ENCODE peak calls at places on chromosomes 13 and 19, in nine cellular contexts. K is ovary, R is AG04450, A is brain microvascular endothelial cell, W is uterus, I is heart left ventricle, G is transverse colon, F is small intestine, Y is suprapubic skin. C is an unnamed sample.

GRCh38 chr19:46378268-46378667 is 31.4 kb downstream of the PPP5C start:
- DNase-seq in R (no peak), Y (no peak), F (no peak), K (no peak), I (no peak), A (peak; percentile 27), G (no peak), W (no peak), C (no peak)

GRCh38 chr13:94967183-94968039 is 255.1 kb upstream of the SOX21 start:
- DNase-seq in R (no peak), F (no peak), W (no peak), G (no peak), A (no peak), Y (no peak), I (no peak), K (no peak), C (no peak)

GRCh38 chr13:100707818-100708740 is 33.5 kb upstream of the TMTC4 start:
- DNase-seq in A (no peak), K (no peak), G (no peak), W (no peak), Y (no peak), F (no peak), R (no peak), I (no peak), C (no peak)

GRCh38 chr13:94660695-94661324 is 51.5 kb downstream of the SOX21 start:
- DNase-seq in K (no peak), F (peak; percentile 28), R (no peak), A (peak; percentile 27), G (no peak), W (no peak), I (no peak), Y (no peak), C (no peak)

GRCh38 chr13:43879323-43880181 is at the start of the genes CCDC122 and LACC1:
- DNase-seq in R (peak; percentile 54), K (peak; percentile 77), F (peak; percentile 83), A (peak; percentile 76), G (peak; percentile 88), W (peak; percentile 78), Y (peak; percentile 91), I (peak; percentile 90), C (peak; percentile 92)

GRCh38 chr19:4980838-4981680 is 12.1 kb downstream of the KDM4B start:
- DNase-seq in Y (no peak), I (no peak), R (no peak), W (no peak), K (no peak), F (no peak), G (no peak), A (no peak), C (no peak)

GRCh38 chr13:95834134-95834765 is 157.3 kb downstream of the DNAJC3 start:
- DNase-seq in A (peak; percentile 49), I (peak; percentile 40), W (peak; percentile 68), Y (no peak), R (peak; percentile 15), G (peak; percentile 64), F (peak; percentile 67), K (peak; percentile 70), C (peak; percentile 57)

GRCh38 chr13:36418022-36418805 is 14.1 kb upstream of the CCNA1 start:
- DNase-seq in R (no peak), F (peak; percentile 14), K (no peak), W (no peak), Y (no peak), A (peak; percentile 64), G (no peak), I (no peak), C (no peak)

GRCh38 chr19:55635334-55635717 is 5.5 kb upstream of the ZNF580 start:
- DNase-seq in K (no peak), A (no peak), F (no peak), W (no peak), G (no peak), R (no peak), I (no peak), Y (no peak), C (no peak)

GRCh38 chr13:108830916-108831315 is 201.5 kb downstream of the MYO16 start:
- DNase-seq in F (no peak), I (no peak), Y (no peak), G (no peak), R (no peak), W (no peak), A (no peak), K (no peak), C (no peak)

GRCh38 chr19:23002690-23003422 is at the start of gene ZNF728:
- DNase-seq in G (peak; percentile 25), Y (peak; percentile 83), R (no peak), W (peak; percentile 74), A (no peak), I (peak; percentile 94), F (no peak), K (peak; percentile 66), C (peak; percentile 46)

GRCh38 chr19:12350890-12351197 is 14.6 kb downstream of the ZNF442 start:
- DNase-seq in K (no peak), I (no peak), F (no peak), G (no peak), A (no peak), W (no peak), Y (no peak), R (no peak), C (no peak)

GRCh38 chr19:38665950-38666661 is 18.7 kb downstream of the ACTN4 start:
- DNase-seq in I (peak; percentile 82), K (peak; percentile 68), G (peak; percentile 57), Y (no peak), W (peak; percentile 79), R (no peak), F (no peak), A (no peak), C (peak; percentile 88)

DNA sequence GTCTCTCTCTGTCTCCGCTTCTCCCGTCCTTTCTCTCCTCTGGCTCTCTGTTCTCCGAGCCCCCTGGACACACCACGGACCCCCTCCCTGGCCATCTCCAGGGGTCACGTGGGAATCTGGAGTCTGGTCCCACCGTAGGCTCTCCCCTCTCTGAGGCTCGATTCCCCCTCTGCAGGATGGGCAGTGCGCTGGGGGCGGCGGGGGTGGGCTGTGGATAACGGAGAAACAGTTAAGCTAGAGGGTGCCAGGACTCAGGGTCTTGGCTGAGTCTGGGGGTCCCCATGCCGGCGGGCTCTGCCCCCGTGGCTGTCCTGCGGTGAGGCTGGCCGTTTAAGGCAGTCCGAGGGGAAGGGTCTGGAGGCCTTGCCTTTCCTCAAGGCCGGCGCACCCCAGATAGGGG is 462 bp upstream of the MEIS3 start:
- DNase-seq in Y (no peak), K (no peak), G (no peak), W (no peak), F (no peak), A (no peak), R (no peak), I (no peak), C (no peak)
- H3K27me3 ChIP-seq in Y (peaks cover 100% of the 10 kb centered on the region), K (no peaks in the 10 kb centered on the region), G (peaks cover 93% of the 10 kb centered on the region), W (no peaks in the 10 kb centered on the region), F (peaks cover 7% of the 10 kb centered on the region), A (peaks cover 70% of the 10 kb centered on the region), R (peaks cover 47% of the 10 kb centered on the region), I (peaks cover 81% of the 10 kb centered on the region), C (peaks cover 59% of the 10 kb centered on the region)

DNA sequence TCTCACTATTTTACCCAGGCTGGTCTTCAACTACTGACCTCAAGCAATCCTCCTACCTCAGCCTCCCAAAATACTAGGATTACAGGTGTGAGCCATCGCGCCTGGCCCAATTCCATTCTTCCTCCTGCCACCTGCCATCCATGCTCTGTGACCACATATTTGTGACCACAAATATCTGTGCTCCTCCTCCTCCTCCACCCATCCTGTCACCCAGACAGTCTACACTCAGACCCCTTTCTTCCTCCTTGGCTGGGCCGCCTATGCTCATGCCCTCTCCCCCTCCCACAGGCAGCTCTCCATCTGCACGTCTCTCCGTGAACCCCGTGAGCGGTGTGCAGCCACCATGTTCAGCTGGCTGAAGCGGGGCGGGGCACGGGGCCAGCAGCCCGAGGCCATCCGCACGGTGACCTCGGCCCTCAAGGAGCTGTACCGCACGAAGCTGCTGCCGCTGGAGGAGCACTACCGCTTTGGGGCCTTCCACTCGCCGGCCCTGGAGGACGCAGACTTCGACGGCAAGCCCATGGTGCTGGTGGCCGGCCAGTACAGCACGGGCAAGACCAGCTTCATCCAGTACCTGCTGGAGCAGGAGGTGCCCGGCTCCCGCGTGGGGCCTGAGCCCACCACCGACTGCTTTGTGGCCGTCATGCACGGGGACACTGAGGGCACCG is 3.2 kb downstream of the EHD2 start:
- DNase-seq in K (no peak), A (no peak), Y (no peak), I (no peak), R (no peak), W (no peak), G (no peak), F (no peak), C (peak; percentile 77)
- H3K4me3 ChIP-seq in K (no peak overlapping the region), A (no peak overlapping the region), Y (peak overlapping the region; percentile 31), I (peak overlapping the region; percentile 73), R (peak overlapping the region; percentile 20), W (no peak overlapping the region), G (no peak overlapping the region), F (no peak overlapping the region), C (no peak overlapping the region)

GRCh38 chr19:13600802-13601201 is 94.5 kb upstream of the CACNA1A start:
- DNase-seq in Y (no peak), R (no peak), W (no peak), G (no peak), A (no peak), F (no peak), K (no peak), I (no peak), C (no peak)
- H3K27me3 ChIP-seq in Y (peaks cover 8% of the 10 kb centered on the region), R (no peaks in the 10 kb centered on the region), W (no peaks in the 10 kb centered on the region), G (peaks cover 8% of the 10 kb centered on the region), A (no peaks in the 10 kb centered on the region), F (no peaks in the 10 kb centered on the region), K (no peaks in the 10 kb centered on the region), I (peaks cover 38% of the 10 kb centered on the region), C (no peaks in the 10 kb centered on the region)

DNA sequence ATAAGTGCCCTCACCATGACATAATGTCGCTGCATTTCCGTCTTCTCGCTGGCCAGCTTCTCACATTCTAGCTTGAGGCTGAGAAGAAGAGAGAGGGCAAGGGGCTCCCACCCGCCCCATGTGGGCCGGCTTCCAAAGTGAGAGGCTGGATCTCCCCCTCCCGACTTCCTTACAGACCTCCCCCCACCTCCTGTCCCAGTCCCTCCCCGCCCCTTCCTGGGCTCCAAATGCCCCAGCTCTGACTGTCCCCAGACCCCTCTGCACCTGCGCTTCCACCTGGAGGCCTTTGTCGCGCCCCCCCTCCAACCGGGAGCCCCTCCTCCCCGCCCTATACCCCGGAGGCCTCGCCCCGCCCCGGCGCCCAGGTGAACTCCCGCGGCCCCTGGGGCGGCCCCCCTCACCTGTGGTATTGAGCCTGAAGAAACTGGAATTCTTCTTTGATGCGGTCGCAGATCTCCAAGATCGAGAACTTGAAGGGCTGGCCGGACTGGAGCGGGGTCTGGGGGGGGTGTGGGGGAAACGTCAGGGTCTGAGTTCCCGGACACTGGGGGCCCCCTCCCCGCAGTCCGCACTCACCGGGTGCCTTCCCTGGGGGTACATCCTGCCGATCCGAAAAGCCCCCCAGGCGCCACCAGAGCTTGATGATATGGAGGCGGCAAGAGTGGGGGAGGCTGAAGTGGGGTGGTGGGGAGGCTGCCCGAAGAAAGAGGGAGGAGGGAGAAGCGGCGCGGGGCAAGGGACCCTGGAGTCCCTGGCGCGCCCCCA is 593 bp downstream of the TLE2 start:
- DNase-seq in W (no peak), I (peak; percentile 41), F (peak; percentile 23), K (no peak), Y (no peak), R (no peak), A (no peak), G (peak; percentile 48), C (no peak)
- H3K4me3 ChIP-seq in W (peak overlapping the region; percentile 52), I (peak overlapping the region; percentile 77), F (peak overlapping the region; percentile 60), K (peak overlapping the region; percentile 76), Y (peak overlapping the region; percentile 66), R (peak overlapping the region; percentile 41), A (peak overlapping the region; percentile 24), G (peak overlapping the region; percentile 66), C (peak overlapping the region; percentile 15)